ENCODE peak calls at places on chromosomes 5 and 9, in six cellular contexts. G, J, K, X, L and D are unnamed samples.
A peak's percentile ranks its signal among the peaks of the same experiment; 100 is the strongest.

GRCh38 chr5:172458956-172459355 is 4.6 kb upstream of the SH3PXD2B start:
- DNase-seq in G (no peak), J (no peak), K (no peak), X (no peak), L (no peak), D (no peak)

GRCh38 chr9:129500166-129500862 is 120.6 kb downstream of the C9orf50 start:
- DNase-seq in G (no peak), J (no peak), K (peak; percentile 86), X (no peak), L (peak; percentile 67), D (no peak)

GRCh38 chr5:144142826-144143167 is 27.7 kb downstream of the YIPF5 start:
- DNase-seq in G (no peak), J (no peak), K (no peak), X (no peak), L (no peak), D (no peak)

GRCh38 chr5:169944922-169945675 is 35.2 kb downstream of the INSYN2B start:
- DNase-seq in G (no peak), J (no peak), K (no peak), X (no peak), L (no peak), D (no peak)

GRCh38 chr5:133205649-133206048 is 153.8 kb downstream of the HSPA4 start:
- DNase-seq in G (no peak), J (no peak), K (no peak), X (no peak), L (no peak), D (no peak)

GRCh38 chr5:82297711-82298110 is 19.6 kb upstream of the RPS23 start:
- DNase-seq in G (no peak), J (no peak), K (no peak), X (no peak), L (no peak), D (no peak)

GRCh38 chr9:129111762-129112151 is 542 bp downstream of the PTPA start:
- DNase-seq in G (no peak), J (peak; percentile 24), K (peak; percentile 51), X (peak; percentile 56), L (peak; percentile 56), D (peak; percentile 48)

GRCh38 chr5:72280655-72281069 is 39.4 kb downstream of the MRPS27 start:
- DNase-seq in G (no peak), J (no peak), K (peak; percentile 32), X (no peak), L (peak; percentile 66), D (no peak)

GRCh38 chr9:27383524-27383923 is 86.6 kb upstream of the EQTN start:
- DNase-seq in G (no peak), J (no peak), K (no peak), X (no peak), L (no peak), D (no peak)

GRCh38 chr9:38482918-38483592 is 58.8 kb upstream of the IGFBPL1 start:
- DNase-seq in G (no peak), J (no peak), K (no peak), X (no peak), L (peak; percentile 12), D (no peak)

GRCh38 chr9:113963017-113963620 is 87.0 kb downstream of the ZNF618 start:
- DNase-seq in G (no peak), J (peak; percentile 78), K (no peak), X (peak; percentile 60), L (peak; percentile 77), D (peak; percentile 38)

GRCh38 chr5:118529361-118530154 is 458.8 kb downstream of the DTWD2 start:
- DNase-seq in G (no peak), J (no peak), K (no peak), X (no peak), L (no peak), D (no peak)

GRCh38 chr5:59709833-59710232 is 183.7 kb downstream of the PDE4D start:
- DNase-seq in G (peak; percentile 36), J (no peak), K (no peak), X (no peak), L (peak; percentile 86), D (no peak)

GRCh38 chr5:100791376-100791775 is 111.7 kb downstream of the ST8SIA4 start:
- DNase-seq in G (no peak), J (no peak), K (no peak), X (no peak), L (no peak), D (no peak)

GRCh38 chr9:99305124-99305523 is 83.0 kb downstream of the SEC61B start:
- DNase-seq in G (no peak), J (no peak), K (no peak), X (no peak), L (no peak), D (no peak)

GRCh38 chr9:71504636-71505035 is 263.7 kb downstream of the CEMIP2 start:
- DNase-seq in G (no peak), J (no peak), K (no peak), X (no peak), L (no peak), D (no peak)

GRCh38 chr9:127588740-127589506 is 23.2 kb upstream of the STXBP1 start:
- DNase-seq in G (no peak), J (no peak), K (no peak), X (no peak), L (no peak), D (no peak)

GRCh38 chr5:135012951-135013391 is 21.1 kb downstream of the PITX1 start:
- DNase-seq in G (no peak), J (no peak), K (no peak), X (no peak), L (no peak), D (peak; percentile 51)

GRCh38 chr9:126489604-126490593 is 123.8 kb upstream of the LMX1B start:
- DNase-seq in G (no peak), J (no peak), K (no peak), X (no peak), L (no peak), D (no peak)

GRCh38 chr9:136409557-136410455 is 608 bp downstream of the ENTR1 start:
- DNase-seq in G (no peak), J (peak; percentile 36), K (peak; percentile 59), X (peak; percentile 50), L (peak; percentile 42), D (peak; percentile 64)

GRCh38 chr9:133825555-133826198 is 87.5 kb upstream of the SARDH start:
- DNase-seq in G (no peak), J (no peak), K (peak; percentile 28), X (no peak), L (peak; percentile 58), D (no peak)

GRCh38 chr9:134268308-134268724 is 57.9 kb upstream of the RXRA start:
- DNase-seq in G (no peak), J (no peak), K (no peak), X (no peak), L (no peak), D (no peak)

GRCh38 chr9:114655689-114656088 is 1.9 kb downstream of the TEX53 start:
- DNase-seq in G (no peak), J (no peak), K (no peak), X (no peak), L (peak; percentile 87), D (no peak)

GRCh38 chr9:33170464-33171156 is 3.5 kb upstream of the B4GALT1 start:
- DNase-seq in G (no peak), J (peak; percentile 42), K (no peak), X (peak; percentile 64), L (no peak), D (peak; percentile 94)